ENCODE peak calls at places on chromosomes 16 and 17, in six cellular contexts. U, P, A, L, X and Y are unnamed samples. For H3K4me1, the result is how much of the 10 kb centered on the place peaks cover.

GRCh38 chr16:86061771-86062170 is 162.8 kb downstream of the IRF8 start:
- DNase-seq in U (no peak), P (no peak), A (no peak), L (no peak), X (no peak), Y (no peak)

GRCh38 chr16:54207837-54208236 is 78.8 kb downstream of the IRX3 start:
- DNase-seq in U (no peak), P (no peak), A (no peak), L (no peak), X (no peak), Y (no peak)

GRCh38 chr16:67249762-67250327 is 1.1 kb downstream of the SLC9A5 start:
- DNase-seq in U (no peak), P (no peak), A (no peak), L (peak), X (no peak), Y (no peak)

GRCh38 chr16:49663081-49664057 is 192.5 kb downstream of the ZNF423 start:
- DNase-seq in U (no peak), P (peak), A (peak), L (no peak), X (no peak), Y (peak)

GRCh38 chr16:56332464-56333079 is 92.8 kb downstream of the AMFR start:
- DNase-seq in U (peak), P (peak), A (peak), L (peak), X (peak), Y (peak)

GRCh38 chr16:84599528-84600202 is 18.2 kb downstream of the COTL1 start:
- DNase-seq in U (no peak), P (peak), A (peak), L (peak), X (peak), Y (peak)

GRCh38 chr17:80942360-80943345 is 49.0 kb upstream of the CHMP6 start:
- DNase-seq in U (peak), P (peak), A (peak), L (peak), X (no peak), Y (peak)

GRCh38 chr17:76736349-76737081 is 616 bp downstream of the SRSF2 start:
- DNase-seq in U (peak), P (peak), A (peak), L (peak), X (peak), Y (peak)

GRCh38 chr17:59506907-59507726 is 58.3 kb upstream of the DHX40 start:
- DNase-seq in U (no peak), P (no peak), A (no peak), L (peak), X (no peak), Y (no peak)

GRCh38 chr16:86051376-86052114 is 152.6 kb downstream of the IRF8 start:
- DNase-seq in U (no peak), P (no peak), A (no peak), L (no peak), X (no peak), Y (no peak)

GRCh38 chr17:41620583-41621434 is 3.6 kb downstream of the KRT17 start:
- DNase-seq in U (no peak), P (no peak), A (no peak), L (no peak), X (no peak), Y (peak)

GRCh38 chr16:58196898-58197313 is 1.0 kb downstream of the CSNK2A2 start:
- DNase-seq in U (no peak), P (no peak), A (no peak), L (peak), X (no peak), Y (no peak)

GRCh38 chr16:17548825-17549224 is 78.1 kb upstream of the XYLT1 start:
- DNase-seq in U (no peak), P (no peak), A (no peak), L (no peak), X (no peak), Y (no peak)

GRCh38 chr17:83149761-83150251 is 70.4 kb downstream of the METRNL start:
- DNase-seq in U (no peak), P (no peak), A (no peak), L (peak), X (no peak), Y (no peak)

GRCh38 chr17:57674894-57675293 is 70.2 kb downstream of the CCDC182 start:
- DNase-seq in U (peak), P (no peak), A (no peak), L (no peak), X (no peak), Y (no peak)

GRCh38 chr16:3070608-3071111 is 5.2 kb downstream of the IL32 start:
- DNase-seq in U (no peak), P (no peak), A (no peak), L (no peak), X (no peak), Y (peak)

GRCh38 chr17:57357830-57358426 is 101.6 kb downstream of the MSI2 start:
- DNase-seq in U (no peak), P (peak), A (no peak), L (no peak), X (no peak), Y (no peak)

GRCh38 chr17:82267575-82268379 is 5.7 kb downstream of the CSNK1D start:
- DNase-seq in U (peak), P (peak), A (peak), L (peak), X (no peak), Y (peak)

GRCh38 chr16:82832861-82833260 is 206.1 kb downstream of the CDH13 start:
- DNase-seq in U (no peak), P (no peak), A (no peak), L (peak), X (no peak), Y (no peak)

GRCh38 chr17:76272541-76273434 is 7.6 kb downstream of the UBALD2 start:
- DNase-seq in U (peak), P (no peak), A (no peak), L (no peak), X (no peak), Y (peak)

GRCh38 chr17:36034127-36034526 is 16.4 kb upstream of the CCL23 start:
- DNase-seq in U (no peak), P (no peak), A (no peak), L (no peak), X (no peak), Y (no peak)

GRCh38 chr16:71873199-71873598 is 10.8 kb downstream of the ZNF821 start:
- DNase-seq in U (no peak), P (no peak), A (no peak), L (no peak), X (no peak), Y (no peak)

GRCh38 chr17:50271173-50271750 is 3.0 kb upstream of the TMEM92 start:
- DNase-seq in U (no peak), P (no peak), A (no peak), L (peak), X (no peak), Y (no peak)

GRCh38 chr17:74839955-74840354 is 19.7 kb downstream of the GRIN2C start:
- DNase-seq in U (no peak), P (no peak), A (no peak), L (no peak), X (no peak), Y (no peak)

GRCh38 chr16:69481901-69482341 is 57.5 kb downstream of the CYB5B start:
- DNase-seq in U (peak), P (peak), A (peak), L (peak), X (no peak), Y (peak)

GRCh38 chr16:84683691-84684591 is 15.9 kb upstream of the USP10 start:
- DNase-seq in U (no peak), P (no peak), A (no peak), L (no peak), X (no peak), Y (no peak)

DNA sequence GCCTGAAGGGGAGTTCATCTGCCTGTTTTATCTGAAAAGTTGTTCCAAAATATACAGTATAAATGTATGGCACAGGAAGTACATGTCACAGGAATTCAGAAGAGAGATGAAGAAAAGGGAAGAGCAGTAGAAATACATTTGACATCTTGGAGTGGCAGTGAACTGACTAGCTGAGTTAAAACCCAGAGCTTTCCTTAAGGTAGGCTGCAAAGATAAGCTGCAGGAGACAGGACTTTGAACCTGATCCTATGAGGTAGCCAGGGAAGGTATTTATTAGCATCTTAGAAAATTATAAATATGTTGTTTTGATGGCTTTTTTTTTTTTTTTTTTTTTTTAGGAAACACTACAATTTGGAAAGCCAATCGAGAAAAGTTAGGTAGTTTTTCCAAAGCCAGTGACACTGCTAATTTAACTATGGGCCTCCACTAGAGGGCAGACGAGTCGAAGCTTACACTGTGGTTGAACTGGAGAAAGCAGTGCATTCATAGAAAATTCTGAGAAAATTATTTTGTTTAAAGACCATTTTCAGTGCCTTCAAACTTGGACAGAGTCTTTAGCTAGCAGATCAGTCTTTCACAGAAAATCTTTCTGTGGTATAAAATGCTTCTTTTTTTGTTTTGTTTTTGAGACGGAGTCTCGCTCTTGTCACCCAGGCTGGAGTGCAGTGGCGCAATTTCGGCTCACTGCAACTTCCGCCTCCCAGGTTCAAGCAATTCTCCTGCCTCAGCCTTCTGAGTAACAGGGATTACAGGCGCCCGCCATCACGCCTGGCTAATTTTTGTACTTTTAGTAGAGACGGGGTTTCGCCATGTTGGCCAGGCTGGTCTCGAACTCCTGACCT is 122.3 kb downstream of the SSH2 start:
- DNase-seq in U (peak), P (peak), A (no peak), L (peak), X (peak), Y (no peak)
- H3K4me3 ChIP-seq in U (no peak), P (no peak), A (peak), L (no peak), X (no peak), Y (no peak)

GRCh38 chr16:27752241-27752640 is 202.3 kb downstream of the KATNIP start:
- DNase-seq in U (no peak), P (no peak), A (no peak), L (no peak), X (no peak), Y (no peak)

GRCh38 chr16:27749547-27749875 is 199.6 kb downstream of the KATNIP start:
- DNase-seq in U (no peak), P (no peak), A (no peak), L (no peak), X (no peak), Y (no peak)

GRCh38 chr16:27749946-27750345 is 200.0 kb downstream of the KATNIP start:
- DNase-seq in U (no peak), P (no peak), A (no peak), L (no peak), X (no peak), Y (no peak)

GRCh38 chr16:27753563-27753962 is 203.6 kb downstream of the KATNIP start:
- DNase-seq in U (no peak), P (no peak), A (no peak), L (no peak), X (no peak), Y (no peak)

DNA sequence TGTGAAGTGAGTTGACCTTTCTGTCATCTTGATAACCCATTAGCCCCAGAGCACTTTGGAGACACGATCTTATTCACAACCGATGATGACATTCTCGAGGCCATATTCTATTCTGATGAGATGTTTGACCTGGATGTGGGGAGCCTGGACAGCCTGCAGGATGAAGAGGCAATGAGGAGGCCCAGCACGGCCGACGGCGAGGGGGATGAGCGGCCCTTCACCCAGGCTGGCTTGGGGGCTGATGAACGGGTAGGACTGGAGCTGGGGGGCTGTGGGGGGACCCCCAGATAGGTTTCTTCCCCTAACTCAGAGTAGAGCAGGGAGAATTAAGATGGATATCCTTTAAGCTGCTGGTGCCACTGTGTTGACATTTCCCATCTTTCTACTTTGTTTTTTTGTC is 201.7 kb downstream of the KATNIP start:
- DNase-seq in U (no peak), P (no peak), A (no peak), L (no peak), X (no peak), Y (peak)
- H3K4me1 ChIP-seq in U (under half), P (under half), A (under half), L (under half), X (under half), Y (under half)

GRCh38 chr17:47702391-47702995 is 8.5 kb downstream of the TBKBP1 start:
- DNase-seq in U (peak), P (no peak), A (no peak), L (no peak), X (no peak), Y (no peak)
- H3K4me3 ChIP-seq in U (no peak), P (no peak), A (no peak), L (no peak), X (no peak), Y (no peak)

GRCh38 chr17:67476787-67477335 is 99.8 kb downstream of the PITPNC1 start:
- DNase-seq in U (no peak), P (no peak), A (no peak), L (no peak), X (no peak), Y (no peak)

GRCh38 chr17:67479119-67479517 is 102.0 kb downstream of the PITPNC1 start:
- DNase-seq in U (no peak), P (no peak), A (no peak), L (no peak), X (no peak), Y (no peak)

GRCh38 chr17:67475161-67475887 is 98.2 kb downstream of the PITPNC1 start:
- DNase-seq in U (peak), P (peak), A (peak), L (peak), X (peak), Y (peak)

GRCh38 chr17:67477687-67478086 is 100.6 kb downstream of the PITPNC1 start:
- DNase-seq in U (no peak), P (no peak), A (no peak), L (peak), X (no peak), Y (no peak)

DNA sequence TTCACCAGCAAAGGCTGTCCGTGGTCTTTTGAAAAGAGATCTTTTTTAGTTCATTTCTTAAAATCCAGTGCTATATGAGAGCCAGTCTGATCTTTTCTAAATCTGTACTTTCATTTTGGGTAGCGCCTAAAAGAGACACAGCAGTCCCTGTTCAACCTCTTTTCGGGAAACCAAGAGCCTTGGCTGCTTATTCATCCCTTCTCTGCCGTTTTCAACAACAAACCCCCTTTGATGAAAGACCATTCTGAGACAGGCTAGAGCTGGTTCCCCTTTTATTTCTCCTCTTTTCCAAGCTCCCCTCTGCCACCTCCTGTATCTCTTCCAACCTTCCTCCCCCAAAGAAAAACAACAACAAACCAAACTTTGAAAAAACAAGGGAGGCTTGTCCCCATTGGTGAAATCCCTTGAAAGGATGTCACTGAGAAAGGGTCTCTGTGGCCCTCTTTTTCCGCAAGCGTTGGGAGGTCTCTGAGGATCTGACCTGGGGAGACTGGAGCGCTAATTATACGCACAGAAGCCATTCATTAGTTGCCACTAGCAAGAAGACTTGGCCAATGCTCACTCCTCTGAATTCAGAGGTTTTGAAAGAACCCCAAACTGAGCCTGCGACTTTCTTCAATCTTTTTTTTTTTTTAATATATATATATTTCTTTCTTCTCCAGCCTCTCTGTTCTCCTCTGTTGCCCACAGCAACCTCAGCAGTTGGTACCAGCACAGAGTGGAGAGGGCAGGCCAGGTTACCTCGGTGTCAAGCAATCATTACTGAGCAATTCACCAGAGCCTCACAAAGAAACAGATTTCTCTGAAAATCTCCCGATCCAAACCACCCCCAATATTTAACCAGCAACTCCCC is 101.4 kb downstream of the PITPNC1 start:
- DNase-seq in U (no peak), P (no peak), A (no peak), L (no peak), X (no peak), Y (no peak)
- H3K4me1 ChIP-seq in U (under half), P (under half), A (half or more), L (under half), X (under half), Y (under half)

DNA sequence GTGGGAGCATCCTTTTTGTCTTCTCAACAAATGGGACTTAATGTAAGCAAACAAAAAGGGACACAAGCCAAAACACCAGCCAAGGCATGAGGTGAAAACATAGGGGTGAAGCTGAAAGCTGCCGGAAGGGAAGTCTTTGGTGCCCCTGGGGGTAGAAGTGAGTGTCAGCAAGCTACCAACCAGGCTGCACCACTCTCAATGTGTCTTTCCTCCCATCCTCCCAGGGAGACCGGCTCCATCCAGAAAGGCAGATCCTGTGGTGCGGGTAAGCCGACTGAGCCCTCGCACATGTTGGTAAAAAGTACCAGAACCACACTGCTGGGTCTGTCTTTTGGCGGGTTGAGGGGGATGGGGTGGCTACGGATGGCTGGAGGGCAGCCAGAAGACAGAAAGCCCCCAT is 52.0 kb upstream of the SREBF1 start:
- DNase-seq in U (no peak), P (no peak), A (no peak), L (peak), X (no peak), Y (no peak)
- H3K4me3 ChIP-seq in U (no peak), P (no peak), A (no peak), L (no peak), X (no peak), Y (no peak)